ENCODE peak calls at places on chromosomes 1 and 21, in four cellular contexts. One of them, this sample, is unnamed.

GRCh38 chr21:45555557-45556301 is 13.5 kb upstream of the SLC19A1 start:
- DNase-seq in lung: peak; percentile 89
- DNase-seq in AG04450: peak; percentile 44
- DNase-seq in IMR-90: peak; percentile 86
- DNase-seq in this sample: no peak

GRCh38 chr1:44034423-44034822 is 3.2 kb upstream of the SLC6A9 start:
- DNase-seq in lung: no peak
- DNase-seq in AG04450: no peak
- DNase-seq in IMR-90: no peak
- DNase-seq in this sample: no peak

GRCh38 chr21:41993744-41994143 is 16.4 kb downstream of the ZBTB21 start:
- DNase-seq in lung: no peak
- DNase-seq in AG04450: peak; percentile 65
- DNase-seq in IMR-90: peak; percentile 93
- DNase-seq in this sample: no peak

GRCh38 chr1:107926436-107927080 is 38.4 kb downstream of the VAV3 start:
- DNase-seq in lung: no peak
- DNase-seq in AG04450: no peak
- DNase-seq in IMR-90: no peak
- DNase-seq in this sample: peak; percentile 83

GRCh38 chr1:218377143-218377660 is 32.1 kb downstream of the TGFB2 start:
- DNase-seq in lung: no peak
- DNase-seq in AG04450: peak; percentile 93
- DNase-seq in IMR-90: peak; percentile 99
- DNase-seq in this sample: peak; percentile 63

GRCh38 chr1:1597275-1597930 is 2.5 kb downstream of the FNDC10 start:
- DNase-seq in lung: no peak
- DNase-seq in AG04450: no peak
- DNase-seq in IMR-90: no peak
- DNase-seq in this sample: peak; percentile 32

GRCh38 chr21:16113052-16113715 is 383.4 kb downstream of the USP25 start:
- DNase-seq in lung: no peak
- DNase-seq in AG04450: no peak
- DNase-seq in IMR-90: peak; percentile 16
- DNase-seq in this sample: no peak

GRCh38 chr1:19979494-19979977 is at the start of gene PLA2G2A:
- DNase-seq in lung: no peak
- DNase-seq in AG04450: no peak
- DNase-seq in IMR-90: no peak
- DNase-seq in this sample: no peak

GRCh38 chr1:154719586-154720327 is 111.8 kb upstream of the ADAR start:
- DNase-seq in lung: no peak
- DNase-seq in AG04450: no peak
- DNase-seq in IMR-90: no peak
- DNase-seq in this sample: no peak

GRCh38 chr1:88731475-88731874 is 47.4 kb downstream of the PKN2 start:
- DNase-seq in lung: no peak
- DNase-seq in AG04450: peak; percentile 82
- DNase-seq in IMR-90: peak; percentile 97
- DNase-seq in this sample: no peak

GRCh38 chr1:52365091-52365745 is 787 bp downstream of the CC2D1B start:
- DNase-seq in lung: peak; percentile 76
- DNase-seq in AG04450: no peak
- DNase-seq in IMR-90: peak; percentile 69
- DNase-seq in this sample: no peak

GRCh38 chr1:6570066-6570465 is 9.7 kb upstream of the ZBTB48 start:
- DNase-seq in lung: no peak
- DNase-seq in AG04450: no peak
- DNase-seq in IMR-90: no peak
- DNase-seq in this sample: no peak

GRCh38 chr1:6574025-6574620 is 5.7 kb upstream of the ZBTB48 start:
- DNase-seq in lung: no peak
- DNase-seq in AG04450: no peak
- DNase-seq in IMR-90: peak; percentile 39
- DNase-seq in this sample: no peak

GRCh38 chr1:6572653-6573383 is 7.0 kb upstream of the ZBTB48 start:
- DNase-seq in lung: no peak
- DNase-seq in AG04450: no peak
- DNase-seq in IMR-90: no peak
- DNase-seq in this sample: no peak

GRCh38 chr1:6570987-6571386 is 8.8 kb upstream of the ZBTB48 start:
- DNase-seq in lung: no peak
- DNase-seq in AG04450: no peak
- DNase-seq in IMR-90: no peak
- DNase-seq in this sample: no peak

DNA sequence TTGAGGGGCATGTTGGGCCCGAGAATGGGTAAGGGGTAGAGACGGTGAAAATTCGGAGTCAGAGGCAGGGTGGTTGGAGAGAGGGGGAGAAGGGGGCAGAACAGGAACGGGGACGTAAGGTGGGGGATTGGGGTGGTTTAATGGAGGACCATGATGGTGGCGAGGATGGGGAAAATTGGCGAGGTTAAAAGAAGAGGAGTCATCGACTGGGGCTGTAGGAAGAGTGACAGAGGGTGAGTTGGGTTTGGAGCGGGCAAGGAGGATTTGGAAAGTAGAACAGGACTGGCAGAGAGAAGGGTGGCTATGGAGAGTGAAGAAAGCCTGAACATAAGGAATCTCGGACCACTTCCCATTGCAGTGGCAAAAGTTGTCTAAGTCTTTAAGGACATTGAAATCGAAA is 10.8 kb upstream of the ZBTB48 start:
- DNase-seq in lung: no peak
- DNase-seq in AG04450: no peak
- DNase-seq in IMR-90: no peak
- DNase-seq in this sample: no peak
- H3K4me3 ChIP-seq in lung: no peak overlapping the region
- H3K4me3 ChIP-seq in AG04450: no peak overlapping the region
- H3K4me3 ChIP-seq in IMR-90: no peak overlapping the region
- H3K4me3 ChIP-seq in this sample: no peak overlapping the region

GRCh38 chr1:159211331-159212136 is 6.9 kb downstream of the ACKR1 start:
- DNase-seq in lung: no peak
- DNase-seq in AG04450: no peak
- DNase-seq in IMR-90: peak; percentile 3
- DNase-seq in this sample: peak; percentile 36
- H3K4me3 ChIP-seq in lung: no peak overlapping the region
- H3K4me3 ChIP-seq in AG04450: no peak overlapping the region
- H3K4me3 ChIP-seq in IMR-90: no peak overlapping the region
- H3K4me3 ChIP-seq in this sample: no peak overlapping the region

DNA sequence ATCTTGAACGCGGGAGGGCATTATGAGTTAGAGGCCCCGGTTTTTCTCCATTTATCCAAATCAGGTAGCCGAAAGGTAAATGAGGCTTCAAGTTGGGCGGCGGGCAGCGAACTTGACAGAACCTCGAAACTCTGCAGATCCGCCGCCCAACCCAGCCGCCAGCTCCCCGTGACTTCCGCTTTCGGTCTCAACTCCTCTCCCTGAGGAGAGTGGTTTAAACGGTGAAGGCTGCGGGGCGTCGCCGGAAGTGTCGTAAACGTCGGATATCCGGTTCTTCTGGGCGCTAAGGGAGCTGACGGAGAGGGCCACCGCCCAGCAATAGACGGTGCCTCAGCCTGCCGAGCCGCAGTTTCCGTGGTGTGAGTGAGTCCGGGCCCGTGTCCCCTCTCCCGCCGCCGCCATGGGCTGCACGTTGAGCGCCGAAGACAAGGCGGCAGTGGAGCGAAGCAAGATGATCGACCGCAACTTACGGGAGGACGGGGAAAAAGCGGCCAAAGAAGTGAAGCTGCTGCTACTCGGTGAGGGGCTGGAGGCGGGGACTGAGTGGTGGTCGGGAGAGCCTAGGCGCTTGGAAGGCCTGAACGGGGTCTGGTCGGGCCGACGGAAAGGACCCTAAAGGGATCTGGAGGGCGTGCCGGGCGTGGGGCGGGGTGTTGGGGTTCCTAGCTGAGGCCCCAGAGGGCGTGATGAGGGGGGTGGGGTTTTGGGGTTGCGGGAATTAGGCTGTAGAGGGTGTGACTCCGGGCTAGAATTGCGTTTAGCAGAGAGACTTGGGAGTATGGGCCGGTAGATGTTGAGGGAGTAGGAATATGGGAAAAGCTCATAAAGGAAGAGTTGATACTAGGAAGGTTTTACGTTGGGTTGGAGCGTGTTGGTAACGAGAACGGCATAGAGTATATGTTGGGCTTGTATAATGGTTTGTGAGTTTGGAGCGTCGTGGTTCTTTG is at the start of gene GNAI3:
- DNase-seq in lung: peak; percentile 98
- DNase-seq in AG04450: peak; percentile 85
- DNase-seq in IMR-90: peak; percentile 96
- DNase-seq in this sample: peak; percentile 95
- H3K4me3 ChIP-seq in lung: peak within 1 kb of the TSS; percentile 87
- H3K4me3 ChIP-seq in AG04450: peak within 1 kb of the TSS; percentile 98
- H3K4me3 ChIP-seq in IMR-90: peak within 1 kb of the TSS; percentile 66
- H3K4me3 ChIP-seq in this sample: peak within 1 kb of the TSS; percentile 94

GRCh38 chr21:33703750-33704606 is 61.7 kb downstream of the ITSN1 start:
- DNase-seq in lung: no peak
- DNase-seq in AG04450: no peak
- DNase-seq in IMR-90: peak; percentile 11
- DNase-seq in this sample: no peak
- H3K4me3 ChIP-seq in lung: no peak overlapping the region
- H3K4me3 ChIP-seq in AG04450: no peak overlapping the region
- H3K4me3 ChIP-seq in IMR-90: no peak overlapping the region
- H3K4me3 ChIP-seq in this sample: no peak overlapping the region

This sample was measured in Jurkat, Clone E6-1.